ENCODE peak calls at places on chromosomes 6 and 20, in seven cellular contexts. O, I, S, A, Z, B and J are unnamed samples. For H3K36me3, the result is how much of the 10 kb centered on the place peaks cover.

GRCh38 chr20:44401052-44401769 is 45.7 kb downstream of the HNF4A start:
- DNase-seq in S (no peak), I (no peak), A (no peak), B (no peak), O (no peak), Z (peak), J (no peak)

GRCh38 chr6:67102743-67103142 is 1395.7 kb upstream of the EYS start:
- DNase-seq in O (no peak), Z (no peak), A (no peak), B (no peak), I (no peak), S (no peak), J (peak)

GRCh38 chr20:51750037-51750769 is 18.0 kb downstream of the ATP9A start:
- DNase-seq in O (peak), B (no peak), A (peak), I (no peak), S (peak), Z (peak), J (peak)

GRCh38 chr6:27294409-27294808 is 17.7 kb downstream of the POM121L2 start:
- DNase-seq in Z (no peak), I (no peak), A (no peak), S (no peak), B (no peak), O (no peak), J (no peak)

GRCh38 chr20:2688041-2688591 is 4.5 kb upstream of the EBF4 start:
- DNase-seq in O (peak), I (peak), A (peak), Z (no peak), S (peak), B (peak), J (no peak)

GRCh38 chr6:151701820-151702562 is 105.5 kb upstream of the ESR1 start:
- DNase-seq in S (no peak), I (no peak), Z (no peak), B (no peak), A (no peak), O (no peak), J (no peak)

GRCh38 chr20:23666189-23666588 is 22.6 kb downstream of the CST4 start:
- DNase-seq in Z (no peak), B (no peak), A (no peak), I (no peak), S (no peak), O (no peak), J (no peak)

GRCh38 chr6:41464019-41464418 is 82.2 kb upstream of the FOXP4 start:
- DNase-seq in I (no peak), S (peak), B (no peak), Z (no peak), A (no peak), O (no peak), J (no peak)

GRCh38 chr6:108071736-108072276 is 2.7 kb downstream of the OSTM1 start:
- DNase-seq in B (no peak), I (no peak), O (no peak), A (no peak), S (no peak), Z (no peak), J (no peak)

GRCh38 chr20:47620808-47621805 is 119.4 kb downstream of the NCOA3 start:
- DNase-seq in Z (no peak), B (no peak), O (peak), A (peak), I (peak), S (no peak), J (peak)

GRCh38 chr20:61220131-61220530 is 31.9 kb upstream of the CDH4 start:
- DNase-seq in O (no peak), S (no peak), I (no peak), A (no peak), B (no peak), Z (no peak), J (peak)

GRCh38 chr20:53660947-53661381 is 67.3 kb upstream of the ZNF217 start:
- DNase-seq in S (no peak), O (peak), I (peak), Z (no peak), A (no peak), B (peak), J (no peak)

GRCh38 chr6:140774080-140774505 is 1358.6 kb upstream of the GJE1 start:
- DNase-seq in B (no peak), S (no peak), I (peak), A (no peak), Z (no peak), O (peak), J (peak)

GRCh38 chr6:113774122-113774835 is 82.9 kb upstream of the MARCKS start:
- DNase-seq in B (no peak), I (no peak), S (no peak), O (peak), A (no peak), Z (no peak), J (no peak)

GRCh38 chr6:9388596-9388995 is 953.3 kb upstream of the SLC35B3 start:
- DNase-seq in S (no peak), I (peak), B (no peak), Z (no peak), A (no peak), O (no peak), J (no peak)

GRCh38 chr20:11001767-11002540 is 328.2 kb upstream of the JAG1 start:
- DNase-seq in Z (no peak), I (no peak), S (peak), B (no peak), O (peak), A (no peak), J (peak)

GRCh38 chr6:154298297-154298696 is 58.3 kb downstream of the IPCEF1 start:
- DNase-seq in A (no peak), B (no peak), O (peak), I (peak), Z (no peak), S (no peak), J (peak)

GRCh38 chr6:118468682-118469465 is 79.2 kb upstream of the PLN start:
- DNase-seq in I (no peak), Z (no peak), B (no peak), O (peak), S (no peak), A (no peak), J (peak)

GRCh38 chr20:655730-656624 is 3.0 kb upstream of the SRXN1 start:
- DNase-seq in B (no peak), Z (no peak), A (no peak), O (no peak), I (no peak), S (peak), J (no peak)

GRCh38 chr6:131250121-131250520 is 114.9 kb downstream of the AKAP7 start:
- DNase-seq in B (peak), O (peak), Z (peak), I (peak), S (peak), A (no peak), J (peak)

GRCh38 chr6:40015530-40015929 is 81.3 kb upstream of the MOCS1 start:
- DNase-seq in O (no peak), S (no peak), B (no peak), Z (no peak), I (no peak), A (no peak), J (no peak)

GRCh38 chr20:10288954-10289646 is 70.5 kb downstream of the SNAP25 start:
- DNase-seq in O (no peak), B (no peak), A (no peak), Z (no peak), S (no peak), I (no peak), J (no peak)

GRCh38 chr6:111417181-111417585 is 65.8 kb downstream of the REV3L start:
- DNase-seq in I (no peak), Z (no peak), B (no peak), S (no peak), A (peak), O (peak), J (no peak)

GRCh38 chr6:110476046-110476849 is at the start of gene SLC22A16:
- DNase-seq in B (no peak), A (peak), I (no peak), Z (peak), S (peak), O (no peak), J (no peak)

GRCh38 chr6:82268301-82268846 is 20.8 kb upstream of the IBTK start:
- DNase-seq in Z (no peak), O (no peak), B (no peak), I (no peak), S (no peak), A (no peak), J (no peak)

GRCh38 chr20:44701889-44702288 is 13.3 kb upstream of the CCN5 start:
- DNase-seq in A (no peak), S (no peak), B (no peak), Z (no peak), O (no peak), I (no peak), J (no peak)

GRCh38 chr6:31128093-31128676 is 7.9 kb upstream of the CDSN start:
- DNase-seq in S (no peak), Z (no peak), I (peak), B (peak), A (peak), O (peak), J (peak)

GRCh38 chr6:147382945-147383554 is 125.4 kb upstream of the SAMD5 start:
- DNase-seq in O (peak), Z (no peak), I (peak), S (no peak), B (no peak), A (no peak), J (peak)

GRCh38 chr20:50580016-50580747 is 70.0 kb downstream of the PTPN1 start:
- DNase-seq in B (peak), A (peak), O (peak), I (no peak), S (peak), Z (no peak), J (peak)

GRCh38 chr6:121592955-121593665 is 157.7 kb downstream of the GJA1 start:
- DNase-seq in I (no peak), S (no peak), Z (no peak), O (peak), B (no peak), A (peak), J (no peak)

GRCh38 chr20:33309631-33310030 is 26.6 kb downstream of the BPIFB1 start:
- DNase-seq in O (no peak), S (no peak), Z (no peak), A (no peak), B (no peak), I (no peak), J (peak)

GRCh38 chr6:41392249-41392648 is 56.8 kb downstream of the NCR2 start:
- DNase-seq in S (no peak), B (no peak), I (no peak), O (no peak), A (no peak), Z (no peak), J (no peak)

GRCh38 chr6:22848121-22848520 is 278.8 kb downstream of the HDGFL1 start:
- DNase-seq in S (no peak), A (no peak), O (no peak), I (no peak), Z (no peak), B (no peak), J (no peak)

GRCh38 chr6:33856655-33857054 is 52.9 kb upstream of the MLN start:
- DNase-seq in B (no peak), O (no peak), A (no peak), S (peak), I (peak), Z (peak), J (no peak)

GRCh38 chr6:3131695-3132094 is 13.2 kb downstream of the BPHL start:
- DNase-seq in A (no peak), I (no peak), O (no peak), S (peak), Z (no peak), B (no peak), J (no peak)

DNA sequence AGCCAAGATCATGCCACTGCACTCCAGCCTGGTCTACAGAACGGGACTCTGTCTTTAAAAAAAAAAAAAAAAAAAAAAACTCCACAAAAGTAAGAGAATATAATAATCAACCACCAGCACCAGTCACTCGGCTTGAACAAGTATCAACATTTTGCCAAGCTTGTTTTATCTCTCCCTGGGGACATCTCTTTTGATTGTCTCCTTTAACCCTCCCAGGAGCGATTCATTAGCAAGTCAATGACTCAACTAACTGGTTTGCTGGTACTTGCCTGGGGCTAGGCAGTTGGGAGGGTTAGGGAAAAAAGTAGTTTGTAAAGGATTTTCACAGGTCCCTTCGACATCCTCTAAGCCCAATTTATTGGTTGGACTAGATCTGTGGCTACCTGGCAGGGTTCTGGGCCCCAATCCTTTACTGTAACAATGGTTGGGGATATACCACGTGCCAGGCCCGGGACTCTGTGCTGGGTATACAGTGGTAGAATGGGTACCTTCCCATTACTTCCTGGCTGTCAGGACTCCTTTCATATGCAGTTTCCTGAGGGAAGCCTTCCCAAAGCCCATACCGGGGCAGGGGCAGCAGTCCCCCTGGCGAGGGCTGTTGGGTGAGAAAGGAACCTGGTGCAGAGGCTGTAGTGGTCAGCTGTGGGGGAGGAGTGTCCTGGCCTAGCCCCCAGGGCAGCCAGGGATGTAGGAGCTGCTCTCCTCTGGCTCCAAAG is 12.2 kb downstream of the TGIF2 start:
- DNase-seq in A (no peak), S (no peak), B (no peak), Z (no peak), I (no peak), O (peak), J (peak)
- H3K4me3 ChIP-seq in A (no peak), S (no peak), B (no peak), Z (no peak), I (no peak), O (no peak), J (no peak)

DNA sequence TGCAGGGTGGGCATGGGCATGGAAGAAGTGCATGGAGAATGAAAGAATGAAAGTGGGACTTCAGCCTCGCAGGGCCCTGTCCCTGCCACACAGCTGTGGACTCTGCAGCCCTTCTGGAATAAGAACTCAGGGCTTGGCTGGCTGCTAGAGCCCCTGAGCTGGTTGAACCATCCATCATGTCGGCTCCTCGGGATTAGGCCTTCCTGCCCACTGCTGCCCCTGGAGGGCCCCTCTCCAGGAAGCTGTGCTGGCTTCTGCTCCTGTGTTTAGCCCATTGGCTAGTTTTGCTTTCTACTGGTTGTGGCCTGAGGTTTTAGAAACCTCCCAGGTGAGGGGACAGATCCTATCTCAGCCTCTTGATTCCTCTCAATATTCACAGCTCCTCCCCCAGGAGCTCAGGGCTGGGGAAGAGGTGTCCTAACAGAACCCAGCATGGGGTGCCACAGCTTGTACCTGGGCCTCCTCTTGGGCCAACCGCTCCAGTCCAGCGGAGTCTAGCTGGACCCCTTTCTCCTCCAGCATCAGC is 7.9 kb downstream of the AARS2 start:
- DNase-seq in S (no peak), Z (no peak), A (no peak), B (no peak), I (no peak), O (no peak), J (no peak)
- TF ChIP-seq CTCF in S (no peak), Z (no peak), A (no peak), B (no peak), I (no peak), O (no peak), J (no peak)

GRCh38 chr20:32159766-32160221 is 47.7 kb downstream of the PLAGL2 start:
- DNase-seq in I (no peak), Z (peak), S (no peak), A (no peak), B (no peak), O (no peak), J (no peak)

GRCh38 chr20:32164984-32165735 is 42.4 kb downstream of the PLAGL2 start:
- DNase-seq in A (no peak), O (peak), S (no peak), I (no peak), B (peak), Z (peak), J (no peak)

GRCh38 chr20:32163951-32164350 is 43.6 kb downstream of the PLAGL2 start:
- DNase-seq in I (no peak), B (no peak), O (no peak), Z (no peak), A (no peak), S (no peak), J (no peak)

GRCh38 chr20:32160341-32160740 is 47.2 kb downstream of the PLAGL2 start:
- DNase-seq in A (no peak), O (no peak), S (no peak), B (no peak), I (no peak), Z (peak), J (no peak)

DNA sequence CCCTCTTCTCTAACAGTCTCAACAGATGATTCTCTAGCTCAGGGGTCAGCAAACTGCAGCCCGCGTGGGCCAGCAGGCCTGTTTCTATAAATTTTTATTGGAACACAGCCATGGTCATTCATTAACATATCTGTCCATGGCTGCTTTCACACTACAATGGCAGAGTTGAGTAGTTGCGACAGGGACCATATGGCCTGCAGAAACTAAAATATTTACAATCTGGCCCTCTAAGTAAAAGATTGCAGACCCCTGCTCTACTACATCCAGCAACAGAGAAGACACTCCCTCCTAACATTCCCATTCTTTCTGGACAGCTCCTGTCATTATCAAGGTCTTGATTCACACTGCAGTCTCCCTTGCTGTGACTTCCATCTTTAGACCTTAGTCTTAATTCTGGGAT is 45.2 kb downstream of the PLAGL2 start:
- DNase-seq in O (no peak), Z (peak), B (no peak), A (peak), I (no peak), S (no peak), J (no peak)
- H3K36me3 ChIP-seq in O (half or more), Z (under half), B (under half), A (half or more), I (under half), S (under half), J (under half)

GRCh38 chr20:48822178-48822577 is 5.6 kb downstream of the PREX1 start:
- DNase-seq in S (no peak), A (no peak), B (no peak), O (no peak), I (no peak), Z (no peak), J (no peak)
- H3K4me3 ChIP-seq in S (no peak), A (no peak), B (no peak), O (no peak), I (no peak), Z (no peak), J (no peak)

GRCh38 chr6:145036236-145036635 is 699.1 kb downstream of the EPM2A start:
- DNase-seq in I (no peak), S (no peak), B (no peak), A (no peak), Z (no peak), O (peak), J (peak)
- TF ChIP-seq CTCF in I (no peak), S (no peak), B (no peak), A (no peak), Z (no peak), O (no peak), J (no peak)

GRCh38 chr20:58905236-58905635 is 52.7 kb downstream of the GNAS start:
- DNase-seq in B (no peak), I (no peak), A (no peak), O (no peak), Z (no peak), S (no peak), J (no peak)
- H3K36me3 ChIP-seq in B (under half), I (under half), A (half or more), O (under half), Z (under half), S (under half), J (under half)